ENCODE peak calls at places on chromosomes 2 and 18, in four cellular contexts. D is H1, L is K562, J is SK-N-SH. A is an unnamed sample.

GRCh38 chr18:55320399-55321255 is 267.4 kb downstream of the TCF4 start:
- DNase-seq in D (no peak), J (no peak), L (no peak), A (no peak)

GRCh38 chr18:55425698-55426097 is 162.3 kb downstream of the TCF4 start:
- DNase-seq in L (no peak), J (no peak), D (no peak), A (no peak)

GRCh38 chr2:59462418-59463197 is 1090.8 kb downstream of the BCL11A start:
- DNase-seq in J (no peak), L (no peak), D (no peak), A (peak; percentile 2)

GRCh38 chr2:237096911-237097310 is 11.2 kb downstream of the COPS8 start:
- DNase-seq in L (no peak), J (no peak), D (no peak), A (no peak)

GRCh38 chr2:181393472-181393871 is 63.7 kb upstream of the ITGA4 start:
- DNase-seq in D (no peak), J (peak; percentile 26), L (no peak), A (peak; percentile 66)

GRCh38 chr2:66571873-66572272 is 136.9 kb downstream of the MEIS1 start:
- DNase-seq in D (no peak), L (no peak), J (no peak), A (no peak)

GRCh38 chr18:23809411-23809810 is 120.2 kb downstream of the LAMA3 start:
- DNase-seq in D (no peak), J (no peak), L (no peak), A (no peak)

GRCh38 chr2:171824086-171824485 is 70.0 kb downstream of the SLC25A12 start:
- DNase-seq in L (no peak), D (no peak), J (no peak), A (peak; percentile 30)

GRCh38 chr18:63336366-63337099 is 17.0 kb upstream of the BCL2 start:
- DNase-seq in D (no peak), L (no peak), J (no peak), A (no peak)

GRCh38 chr2:182302174-182302573 is 124.7 kb downstream of the PDE1A start:
- DNase-seq in J (no peak), D (no peak), L (no peak), A (no peak)

GRCh38 chr18:24930974-24931373 is 421.0 kb downstream of the ZNF521 start:
- DNase-seq in J (no peak), D (no peak), L (no peak), A (no peak)

GRCh38 chr2:222884765-222885424 is 24.1 kb downstream of the ACSL3 start:
- DNase-seq in D (no peak), L (no peak), J (no peak), A (no peak)

GRCh38 chr2:17718689-17719088 is 34.9 kb downstream of the SMC6 start:
- DNase-seq in J (no peak), L (no peak), D (no peak), A (no peak)

GRCh38 chr2:119276864-119277263 is 53.2 kb downstream of the STEAP3 start:
- DNase-seq in J (no peak), L (no peak), D (peak; percentile 43), A (no peak)

GRCh38 chr2:79100301-79100700 is 12.5 kb upstream of the REG1B start:
- DNase-seq in J (no peak), D (no peak), L (no peak), A (no peak)

GRCh38 chr2:236642584-236643291 is 73.1 kb downstream of the ACKR3 start:
- DNase-seq in J (no peak), L (no peak), D (no peak), A (no peak)

GRCh38 chr2:175293776-175294175 is 112.3 kb upstream of the ATP5MC3 start:
- DNase-seq in L (no peak), J (no peak), D (no peak), A (no peak)

GRCh38 chr2:148526509-148527346 is 117.8 kb upstream of the EPC2 start:
- DNase-seq in D (peak; percentile 29), L (no peak), J (no peak), A (no peak)

GRCh38 chr2:64609229-64609994 is 44.3 kb downstream of the SERTAD2 start:
- DNase-seq in D (peak; percentile 81), J (peak; percentile 63), L (peak; percentile 92), A (peak; percentile 40)

GRCh38 chr2:178747767-178748166 is 59.5 kb downstream of the TTN start:
- DNase-seq in J (no peak), D (no peak), L (no peak), A (no peak)

GRCh38 chr18:26548144-26549102 is at the start of gene KCTD1:
- DNase-seq in J (peak; percentile 94), L (no peak), D (peak; percentile 86), A (peak; percentile 91)

GRCh38 chr2:188664391-188664790 is 309.8 kb upstream of the COL3A1 start:
- DNase-seq in D (no peak), J (no peak), L (no peak), A (no peak)

GRCh38 chr2:64748561-64748960 is 94.8 kb upstream of the SERTAD2 start:
- DNase-seq in D (no peak), L (no peak), J (no peak), A (no peak)

GRCh38 chr2:206079699-206080465 is 6.1 kb downstream of the INO80D start:
- DNase-seq in J (no peak), D (no peak), L (no peak), A (no peak)

GRCh38 chr18:74281011-74281638 is 10.6 kb downstream of the CYB5A start:
- DNase-seq in L (no peak), D (peak; percentile 61), J (no peak), A (no peak)

GRCh38 chr2:226797989-226798421 is 1.6 kb downstream of the IRS1 start:
- DNase-seq in L (no peak), D (no peak), J (no peak), A (no peak)
- H3K4me3 ChIP-seq in L (no peak overlapping the region), D (peak overlapping the region; percentile 66), J (peak overlapping the region; percentile 90), A (no peak overlapping the region)

DNA sequence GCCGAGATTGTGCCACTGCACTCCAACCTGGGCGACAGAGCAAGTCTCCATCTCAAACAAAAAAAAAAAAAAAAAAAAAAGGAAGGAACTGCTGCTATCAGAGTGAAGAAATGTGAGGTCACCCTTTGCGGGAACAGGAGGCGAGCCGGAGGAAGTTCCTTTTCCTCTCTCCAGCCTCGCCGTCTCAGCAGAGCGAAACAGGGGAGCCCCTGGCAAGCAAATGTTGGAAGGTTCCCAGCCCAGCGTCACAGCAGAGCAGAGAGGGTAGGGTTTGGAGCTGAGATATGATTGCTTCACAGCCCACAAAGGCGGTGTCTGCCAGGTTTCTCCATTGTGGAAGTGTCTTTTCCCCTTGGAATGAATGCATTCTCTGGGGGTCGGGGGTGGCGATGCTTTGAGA is 28.5 kb downstream of the SLC20A1 start:
- DNase-seq in J (no peak), L (no peak), D (no peak), A (peak; percentile 99)
- TF ChIP-seq GABPA in J (no peak), L (peak; percentile 38), D (no peak), A (peak; percentile 48)

DNA sequence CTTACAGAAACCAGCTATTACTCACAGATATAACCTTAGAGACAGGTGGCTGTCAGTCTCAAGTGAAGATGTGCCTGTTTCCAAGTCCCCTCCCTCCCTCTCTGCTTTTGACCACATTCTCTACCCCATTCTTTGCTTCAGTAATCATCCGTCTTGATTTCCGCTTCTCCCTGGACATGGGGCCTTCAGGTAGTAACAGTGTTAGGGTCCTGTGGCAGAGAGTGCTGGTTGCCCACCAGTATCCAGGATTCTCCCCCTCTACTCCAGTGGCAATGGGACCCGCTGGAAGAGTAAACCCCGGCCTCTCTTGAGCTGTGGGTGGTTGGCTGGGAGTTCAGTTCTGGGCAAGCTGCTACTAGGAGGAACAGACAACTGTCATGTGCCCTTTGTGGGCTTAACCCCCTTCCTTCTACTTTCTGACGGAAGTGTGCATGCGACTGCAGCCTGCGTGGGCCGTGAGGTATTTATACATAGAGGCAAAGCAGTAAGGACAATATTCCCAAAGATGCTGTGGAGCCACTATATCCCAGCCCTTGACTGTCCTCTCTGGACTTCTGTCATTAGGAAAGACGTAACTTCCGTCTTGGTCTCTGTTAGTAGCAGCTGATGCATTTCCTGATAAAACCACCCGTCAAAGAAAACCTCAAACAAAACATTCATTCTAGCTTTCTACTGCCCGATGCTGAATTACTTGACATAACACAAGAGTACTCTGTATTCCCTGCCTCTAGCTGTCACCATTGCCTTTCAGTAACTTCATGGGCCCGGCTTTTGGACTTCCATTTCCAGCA is 17.9 kb downstream of the PDCL3 start:
- DNase-seq in D (no peak), L (no peak), J (no peak), A (peak; percentile 78)
- H3K4me3 ChIP-seq in D (no peak overlapping the region), L (no peak overlapping the region), J (no peak overlapping the region), A (no peak overlapping the region)

DNA sequence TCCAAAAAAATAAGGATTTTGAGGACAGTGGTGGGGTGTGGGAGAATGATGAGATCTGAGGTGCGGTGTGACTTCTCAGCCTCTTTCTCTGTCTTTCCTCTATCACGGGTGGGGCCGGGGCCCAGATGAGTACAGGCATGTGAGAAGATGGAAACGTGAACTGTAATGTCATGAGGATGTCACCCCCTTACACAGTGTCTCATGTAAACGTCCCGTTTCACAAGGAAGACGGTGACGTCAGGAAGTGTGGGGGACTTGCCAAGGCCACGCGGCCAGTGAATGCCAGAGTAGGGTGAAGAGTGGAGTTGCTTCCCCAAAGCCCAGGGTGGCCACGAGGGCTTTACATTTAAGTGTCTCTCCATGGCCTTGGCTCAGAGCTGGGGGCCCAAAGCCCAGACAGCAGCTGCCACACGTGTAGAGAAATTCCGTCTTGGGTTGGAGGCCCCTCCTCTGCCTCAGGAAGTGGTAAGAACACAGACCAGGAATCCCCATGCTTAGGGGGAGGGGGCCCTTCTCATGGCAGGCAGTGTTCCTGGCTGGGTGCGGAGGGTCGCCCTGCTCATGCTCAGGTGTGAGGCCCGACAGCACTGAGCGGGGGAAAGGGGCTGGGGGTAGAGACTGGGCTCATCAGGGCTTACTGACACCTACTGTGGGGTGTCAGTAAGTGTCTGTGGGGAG is 80.9 kb upstream of the SMAD7 start:
- DNase-seq in D (peak; percentile 41), L (no peak), J (no peak), A (no peak)
- TF ChIP-seq GABPA in D (no peak), L (no peak), J (no peak), A (no peak)

DNA sequence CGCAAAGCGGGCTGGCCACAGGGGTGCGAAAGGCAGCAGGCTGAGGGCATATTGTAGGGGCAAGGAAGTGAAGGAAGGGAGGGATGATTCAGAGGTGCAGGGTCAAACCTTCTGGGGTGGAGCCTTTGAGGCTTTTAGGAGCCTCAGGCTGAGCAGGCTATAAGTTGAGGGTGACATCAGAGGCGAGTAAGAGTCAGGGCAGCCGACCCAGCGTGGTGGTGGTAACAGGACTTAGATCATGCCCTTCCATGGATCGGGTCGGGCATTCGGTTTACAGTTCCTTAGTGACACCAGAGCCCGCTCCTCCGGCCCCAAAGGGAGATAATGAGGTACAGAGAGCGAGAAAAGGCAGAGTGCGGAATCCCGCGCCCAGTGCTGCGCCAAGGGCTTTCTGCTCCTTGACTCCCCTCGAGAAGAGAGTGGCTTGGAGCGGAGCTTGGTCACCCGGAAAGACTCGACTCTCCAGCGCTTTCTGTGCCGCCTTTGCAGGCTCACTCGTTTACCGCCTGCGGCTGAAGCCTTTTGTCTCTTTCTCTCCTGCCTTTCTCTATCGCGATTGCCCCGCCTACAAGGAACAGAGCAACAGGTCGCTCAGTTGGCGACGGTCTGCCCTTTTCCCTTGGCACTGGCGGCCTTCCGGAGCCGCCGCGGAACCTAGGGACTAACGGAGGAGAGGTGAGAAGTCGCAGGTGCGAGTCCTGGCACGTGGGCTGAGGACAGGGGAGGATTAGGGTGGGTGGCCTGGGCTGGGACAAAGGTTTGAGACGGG is 719 bp downstream of the LBX2 start:
- DNase-seq in J (peak; percentile 49), L (no peak), D (peak; percentile 83), A (no peak)
- H3K4me3 ChIP-seq in J (no peak overlapping the region), L (no peak overlapping the region), D (peak overlapping the region; percentile 53), A (no peak overlapping the region)

A was measured in HL-60.